ENCODE peak calls at places on chromosomes 1 and 21, in seven cellular contexts. F, H, C, T, X, N and I are unnamed samples.

GRCh38 chr1:226737819-226738420 is 1.2 kb downstream of the ITPKB start:
- DNase-seq in T (peak; percentile 27), C (peak; percentile 46), N (peak; percentile 32), X (peak; percentile 50), F (peak; percentile 43), H (peak; percentile 60), I (peak; percentile 36)

GRCh38 chr1:21238141-21238800 is 52.0 kb downstream of the ECE1 start:
- DNase-seq in N (peak; percentile 86), X (no peak), H (no peak), C (no peak), T (no peak), F (peak; percentile 84), I (no peak)

GRCh38 chr1:223244366-223245103 is 101.5 kb upstream of the TLR5 start:
- DNase-seq in C (no peak), T (no peak), H (no peak), F (peak; percentile 46), X (no peak), N (no peak), I (no peak)

GRCh38 chr1:157497987-157498781 is 54.1 kb downstream of the FCRL5 start:
- DNase-seq in H (no peak), X (no peak), N (no peak), T (no peak), F (no peak), C (no peak), I (no peak)

GRCh38 chr1:33167650-33168447 is 14.0 kb downstream of the TRIM62 start:
- DNase-seq in N (no peak), T (no peak), H (no peak), C (no peak), F (no peak), X (no peak), I (no peak)

GRCh38 chr1:84693774-84694173 is 3.5 kb upstream of the SSX2IP start:
- DNase-seq in N (no peak), T (no peak), F (no peak), X (no peak), C (no peak), H (no peak), I (no peak)

GRCh38 chr1:204263240-204263848 is 49.6 kb upstream of the GOLT1A start:
- DNase-seq in C (peak; percentile 80), T (no peak), X (no peak), N (no peak), F (peak; percentile 38), H (no peak), I (peak; percentile 3)

GRCh38 chr1:12177999-12178441 is 11.2 kb downstream of the TNFRSF1B start:
- DNase-seq in C (peak; percentile 50), X (no peak), H (peak; percentile 97), N (peak; percentile 96), F (peak; percentile 93), T (no peak), I (no peak)

GRCh38 chr1:103949714-103950113 is 200.0 kb downstream of the AMY1C start:
- DNase-seq in T (no peak), C (peak; percentile 75), F (no peak), N (no peak), X (no peak), H (no peak), I (no peak)

GRCh38 chr1:13556224-13556764 is 27.3 kb upstream of the PDPN start:
- DNase-seq in X (no peak), C (no peak), N (no peak), H (no peak), F (no peak), T (no peak), I (no peak)

GRCh38 chr21:38434913-38435533 is 63.3 kb downstream of the ERG start:
- DNase-seq in T (no peak), X (no peak), F (peak; percentile 34), C (no peak), N (no peak), H (no peak), I (no peak)

GRCh38 chr1:215530401-215530984 is 36.6 kb upstream of the KCTD3 start:
- DNase-seq in C (no peak), X (no peak), T (no peak), H (no peak), F (no peak), N (no peak), I (no peak)

GRCh38 chr1:51058863-51059262 is 43.2 kb upstream of the C1orf185 start:
- DNase-seq in X (peak; percentile 30), H (no peak), N (peak; percentile 7), C (peak; percentile 6), F (peak; percentile 37), T (peak; percentile 27), I (no peak)
- TF ChIP-seq CTCF in X (no peak), H (no peak), N (peak; percentile 38), C (peak; percentile 55), F (peak; percentile 60), T (no peak), I (peak; percentile 48)

DNA sequence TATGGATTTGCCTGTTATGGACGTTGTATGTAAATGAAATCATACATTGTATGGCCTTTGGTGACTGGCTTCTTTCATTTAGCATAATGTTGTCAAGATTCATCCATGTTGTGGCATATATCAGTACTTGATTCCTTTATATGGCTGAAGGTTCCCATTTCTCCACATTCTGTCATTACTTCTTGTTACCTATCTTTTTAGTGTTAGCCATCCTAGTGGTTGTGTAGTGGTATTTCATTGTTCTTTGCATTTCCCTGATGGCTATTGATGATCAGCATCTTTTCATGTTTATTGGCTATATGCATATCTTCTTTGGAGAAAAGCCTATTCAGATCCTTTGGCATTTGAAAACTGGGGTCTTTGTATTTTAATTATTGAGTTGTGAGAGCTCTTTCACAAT is 39.8 kb upstream of the PODN start:
- DNase-seq in X (no peak), H (no peak), F (no peak), C (no peak), N (no peak), T (no peak), I (no peak)
- TF ChIP-seq CTCF in X (no peak), H (no peak), F (no peak), C (no peak), N (no peak), T (no peak), I (peak; percentile 28)

GRCh38 chr1:23185381-23185780 is 16.7 kb upstream of the LUZP1 start:
- DNase-seq in N (no peak), H (no peak), X (no peak), F (no peak), T (no peak), C (no peak), I (no peak)

GRCh38 chr1:23188434-23188884 is 19.8 kb upstream of the LUZP1 start:
- DNase-seq in N (no peak), F (no peak), T (peak; percentile 94), C (no peak), H (no peak), X (no peak), I (no peak)

GRCh38 chr1:23187637-23188036 is 19.0 kb upstream of the LUZP1 start:
- DNase-seq in H (no peak), C (no peak), T (no peak), X (no peak), F (no peak), N (no peak), I (no peak)

GRCh38 chr1:23178931-23179330 is 10.3 kb upstream of the LUZP1 start:
- DNase-seq in T (peak; percentile 52), N (no peak), C (no peak), H (no peak), F (peak; percentile 38), X (no peak), I (no peak)

DNA sequence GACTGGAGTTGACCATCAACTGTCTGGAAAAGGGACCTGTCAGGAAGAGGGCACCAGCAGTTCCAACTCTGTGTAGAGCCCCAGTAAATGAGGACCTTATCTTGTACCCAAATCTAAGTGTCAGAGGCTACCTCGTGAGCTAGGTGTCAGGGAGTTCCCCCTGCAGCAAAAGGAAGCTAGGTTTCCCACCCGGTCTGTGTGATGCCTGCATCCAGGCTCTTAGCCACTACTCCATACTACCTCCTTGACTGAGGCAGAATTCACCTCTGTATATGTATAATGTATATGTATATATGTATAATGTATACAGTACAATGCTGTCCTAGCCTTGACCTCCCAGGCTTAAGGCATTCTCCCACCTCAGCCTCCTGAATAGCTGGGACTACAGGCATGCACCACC is 15.5 kb upstream of the LUZP1 start:
- DNase-seq in F (no peak), N (no peak), X (no peak), T (no peak), H (no peak), C (no peak), I (no peak)
- TF ChIP-seq CTCF in F (no peak), N (no peak), X (no peak), T (no peak), H (no peak), C (no peak), I (no peak)

GRCh38 chr1:229380514-229381160 is 37.8 kb upstream of the CCSAP start:
- DNase-seq in T (no peak), C (no peak), X (no peak), N (no peak), H (no peak), F (no peak), I (no peak)

GRCh38 chr1:229377429-229377828 is 34.6 kb upstream of the CCSAP start:
- DNase-seq in H (no peak), N (no peak), T (no peak), F (no peak), X (no peak), C (no peak), I (no peak)

GRCh38 chr1:229379901-229380300 is 37.1 kb upstream of the CCSAP start:
- DNase-seq in F (no peak), N (peak; percentile 9), C (no peak), T (no peak), H (no peak), X (no peak), I (no peak)

GRCh38 chr1:229376521-229376920 is 33.7 kb upstream of the CCSAP start:
- DNase-seq in T (no peak), F (no peak), N (no peak), H (no peak), X (no peak), C (no peak), I (no peak)

DNA sequence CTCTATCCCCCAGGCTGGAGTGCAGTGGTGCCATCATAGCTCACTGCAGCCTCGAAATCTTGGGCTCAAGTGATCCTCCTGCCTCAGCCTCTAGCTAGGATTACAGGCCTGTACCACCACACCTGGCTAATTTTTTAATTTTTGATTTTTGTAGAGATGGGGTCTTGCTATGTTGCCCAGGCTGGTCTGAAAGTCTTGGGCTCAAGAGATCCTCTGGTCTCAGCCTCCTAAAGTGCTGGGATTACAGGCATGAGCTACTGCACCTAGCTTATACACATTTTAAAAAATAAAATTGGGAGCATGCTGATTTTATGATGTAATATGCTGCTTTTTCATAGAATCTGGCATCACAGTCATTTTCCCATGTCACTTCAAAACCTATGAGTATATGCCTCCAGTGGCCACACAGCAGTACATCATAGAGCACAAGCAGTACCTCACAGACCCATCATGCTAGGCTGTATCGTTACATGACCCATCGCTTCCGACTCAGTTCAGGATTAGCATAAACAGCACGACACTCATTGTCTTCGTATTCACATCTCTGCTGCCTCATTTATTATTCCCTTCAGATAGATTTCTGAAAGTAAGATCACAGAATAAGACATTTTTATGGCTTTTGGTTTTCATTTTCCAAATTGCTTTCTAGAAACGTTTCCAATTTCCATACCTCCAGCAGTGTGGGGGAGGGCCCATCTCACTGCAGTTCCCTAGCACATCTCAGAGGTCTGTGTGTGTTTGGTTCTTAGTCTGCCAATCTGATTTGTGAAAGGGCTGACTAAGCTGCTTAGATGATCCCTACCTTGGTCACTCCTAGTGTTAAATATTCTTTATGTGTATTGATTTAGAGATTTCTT is 36.0 kb upstream of the CCSAP start:
- DNase-seq in T (peak; percentile 13), N (no peak), C (no peak), F (no peak), H (no peak), X (no peak), I (no peak)
- TF ChIP-seq CTCF in T (no peak), N (no peak), C (peak; percentile 15), F (no peak), H (no peak), X (no peak), I (no peak)